ENCODE peak calls at places on chromosomes 4 and X, in four cellular contexts. N is PC-3, Y is IMR-90, G is neural progenitor cell. R is an unnamed sample.

GRCh38 chr4:113943863-113944262 is 35.6 kb downstream of the ARSJ start:
- DNase-seq in N (peak), Y (peak), G (no peak), R (no peak)

GRCh38 chrX:24117288-24117687 is 32.2 kb upstream of the ZFX start:
- DNase-seq in G (no peak), Y (peak), N (peak), R (peak)

GRCh38 chr4:98232202-98232601 is 29.0 kb upstream of the RAP1GDS1 start:
- DNase-seq in G (no peak), N (peak), Y (peak), R (no peak)

GRCh38 chr4:22688236-22688635 is 4.5 kb upstream of the GBA3 start:
- DNase-seq in Y (no peak), N (no peak), G (no peak), R (no peak)

GRCh38 chr4:156790866-156791265 is 180.7 kb downstream of the PDGFC start:
- DNase-seq in N (peak), G (peak), Y (peak), R (no peak)

GRCh38 chr4:64713256-64713840 is 304.1 kb upstream of the TECRL start:
- DNase-seq in Y (peak), G (peak), N (peak), R (peak)

GRCh38 chr4:96145671-96146070 is 305.8 kb downstream of the PDHA2 start:
- DNase-seq in G (no peak), Y (no peak), N (no peak), R (no peak)

GRCh38 chr4:22014222-22014741 is 65.7 kb upstream of the KCNIP4 start:
- DNase-seq in N (no peak), Y (no peak), G (no peak), R (no peak)

GRCh38 chr4:128570380-128570779 is 239.1 kb upstream of the JADE1 start:
- DNase-seq in N (peak), Y (peak), G (no peak), R (no peak)

GRCh38 chrX:48897157-48897620 is 379 bp downstream of the TIMM17B start:
- DNase-seq in Y (peak), N (peak), G (peak), R (peak)

GRCh38 chr4:112086036-112086434 is 59.2 kb upstream of the FAM241A start:
- DNase-seq in G (no peak), N (peak), Y (no peak), R (no peak)

GRCh38 chrX:23503835-23504539 is 163.3 kb upstream of the PRDX4 start:
- DNase-seq in N (peak), G (no peak), Y (peak), R (peak)

GRCh38 chrX:357693-358471 is 28.8 kb downstream of the PPP2R3B start:
- DNase-seq in G (no peak), Y (peak), N (peak), R (no peak)

GRCh38 chr4:8472689-8473197 is 32.2 kb downstream of the TRMT44 start:
- DNase-seq in Y (peak), N (peak), G (no peak), R (peak)

GRCh38 chrX:38327775-38328081 is 419 bp upstream of the RPGR start:
- DNase-seq in G (no peak), Y (no peak), N (no peak), R (no peak)
- TF ChIP-seq CTCF in G (no peak), Y (no peak), N (peak), R (no peak)

GRCh38 chrX:100410901-100411801 is 1.1 kb upstream of the PCDH19 start:
- DNase-seq in G (peak), Y (no peak), N (no peak), R (peak)
- H3K4me3 ChIP-seq in G (peak), Y (no peak), N (peak), R (peak)

GRCh38 chr4:185883591-185883990 is 71.6 kb upstream of the SORBS2 start:
- DNase-seq in Y (no peak), G (no peak), N (no peak), R (no peak)
- H2AFZ ChIP-seq in Y (no peak), G (no peak), N (no peak), R (no peak)

GRCh38 chr4:144174401-144175067 is 34.0 kb upstream of the GYPA start:
- DNase-seq in Y (peak), N (peak), G (peak), R (peak)
- TF ChIP-seq CTCF in Y (peak), N (peak), G (peak), R (peak)

GRCh38 chrX:154914052-154914451 is 27.9 kb downstream of the F8A1 start:
- DNase-seq in N (no peak), Y (no peak), G (no peak), R (no peak)

GRCh38 chrX:154918060-154918483 is 31.9 kb downstream of the F8A1 start:
- DNase-seq in Y (peak), N (peak), G (peak), R (peak)
- H3K4me3 ChIP-seq in Y (peak), N (peak), G (no peak), R (no peak)